ENCODE peak calls at places on chromosomes 7 and 10, in ten cellular contexts. One of them, this sample, is unnamed.

GRCh38 chr10:123665371-123666286 is 526 bp upstream of the GPR26 start:
- DNase-seq in central memory CD4-positive, alpha-beta T cell: no peak
- DNase-seq in lung: no peak
- DNase-seq in astrocyte of the cerebellum: no peak
- DNase-seq in CD8-positive, alpha-beta T cell: no peak
- DNase-seq in A549: no peak
- DNase-seq in fibroblast of mammary gland: no peak
- DNase-seq in small intestine: no peak
- DNase-seq in aorta: no peak
- DNase-seq in cardiac muscle cell: no peak
- DNase-seq in this sample: no peak

GRCh38 chr7:77837966-77838365 is 39.4 kb downstream of the PHTF2 start:
- DNase-seq in central memory CD4-positive, alpha-beta T cell: no peak
- DNase-seq in lung: no peak
- DNase-seq in astrocyte of the cerebellum: no peak
- DNase-seq in CD8-positive, alpha-beta T cell: no peak
- DNase-seq in A549: no peak
- DNase-seq in fibroblast of mammary gland: no peak
- DNase-seq in small intestine: peak; percentile 32
- DNase-seq in aorta: no peak
- DNase-seq in cardiac muscle cell: no peak
- DNase-seq in this sample: no peak

GRCh38 chr7:38506004-38506403 is 125.2 kb downstream of the AMPH start:
- DNase-seq in central memory CD4-positive, alpha-beta T cell: no peak
- DNase-seq in lung: no peak
- DNase-seq in astrocyte of the cerebellum: no peak
- DNase-seq in CD8-positive, alpha-beta T cell: no peak
- DNase-seq in A549: no peak
- DNase-seq in fibroblast of mammary gland: peak; percentile 52
- DNase-seq in small intestine: no peak
- DNase-seq in aorta: no peak
- DNase-seq in cardiac muscle cell: no peak
- DNase-seq in this sample: no peak

GRCh38 chr10:28263136-28263857 is 39.6 kb downstream of the MPP7 start:
- DNase-seq in central memory CD4-positive, alpha-beta T cell: no peak
- DNase-seq in lung: peak; percentile 60
- DNase-seq in astrocyte of the cerebellum: no peak
- DNase-seq in CD8-positive, alpha-beta T cell: no peak
- DNase-seq in A549: no peak
- DNase-seq in fibroblast of mammary gland: no peak
- DNase-seq in small intestine: no peak
- DNase-seq in aorta: peak; percentile 83
- DNase-seq in cardiac muscle cell: no peak
- DNase-seq in this sample: no peak

GRCh38 chr10:22674215-22674930 is 40.0 kb downstream of the PIP4K2A start:
- DNase-seq in central memory CD4-positive, alpha-beta T cell: no peak
- DNase-seq in lung: no peak
- DNase-seq in astrocyte of the cerebellum: no peak
- DNase-seq in CD8-positive, alpha-beta T cell: no peak
- DNase-seq in A549: no peak
- DNase-seq in fibroblast of mammary gland: peak; percentile 42
- DNase-seq in small intestine: no peak
- DNase-seq in aorta: no peak
- DNase-seq in cardiac muscle cell: no peak
- DNase-seq in this sample: no peak

GRCh38 chr7:144606231-144606630 is 202.7 kb upstream of the NOBOX start:
- DNase-seq in central memory CD4-positive, alpha-beta T cell: no peak
- DNase-seq in lung: no peak
- DNase-seq in astrocyte of the cerebellum: no peak
- DNase-seq in CD8-positive, alpha-beta T cell: no peak
- DNase-seq in A549: no peak
- DNase-seq in fibroblast of mammary gland: no peak
- DNase-seq in small intestine: no peak
- DNase-seq in aorta: no peak
- DNase-seq in cardiac muscle cell: no peak
- DNase-seq in this sample: no peak

GRCh38 chr7:1804310-1804709 is 134.2 kb downstream of the ELFN1 start:
- DNase-seq in central memory CD4-positive, alpha-beta T cell: no peak
- DNase-seq in lung: no peak
- DNase-seq in astrocyte of the cerebellum: no peak
- DNase-seq in CD8-positive, alpha-beta T cell: no peak
- DNase-seq in A549: no peak
- DNase-seq in fibroblast of mammary gland: no peak
- DNase-seq in small intestine: no peak
- DNase-seq in aorta: peak; percentile 44
- DNase-seq in cardiac muscle cell: no peak
- DNase-seq in this sample: no peak

GRCh38 chr10:22017283-22018020 is 13.9 kb upstream of the DNAJC1 start:
- DNase-seq in central memory CD4-positive, alpha-beta T cell: no peak
- DNase-seq in lung: no peak
- DNase-seq in astrocyte of the cerebellum: no peak
- DNase-seq in CD8-positive, alpha-beta T cell: no peak
- DNase-seq in A549: no peak
- DNase-seq in fibroblast of mammary gland: peak; percentile 17
- DNase-seq in small intestine: no peak
- DNase-seq in aorta: no peak
- DNase-seq in cardiac muscle cell: no peak
- DNase-seq in this sample: no peak

GRCh38 chr7:157525501-157525915 is 188.7 kb downstream of the DNAJB6 start:
- DNase-seq in central memory CD4-positive, alpha-beta T cell: no peak
- DNase-seq in lung: no peak
- DNase-seq in astrocyte of the cerebellum: no peak
- DNase-seq in CD8-positive, alpha-beta T cell: no peak
- DNase-seq in A549: peak; percentile 58
- DNase-seq in fibroblast of mammary gland: no peak
- DNase-seq in small intestine: no peak
- DNase-seq in aorta: no peak
- DNase-seq in cardiac muscle cell: no peak
- DNase-seq in this sample: no peak

GRCh38 chr7:157411580-157411979 is 74.8 kb downstream of the DNAJB6 start:
- DNase-seq in central memory CD4-positive, alpha-beta T cell: peak; percentile 70
- DNase-seq in lung: no peak
- DNase-seq in astrocyte of the cerebellum: no peak
- DNase-seq in CD8-positive, alpha-beta T cell: peak; percentile 22
- DNase-seq in A549: no peak
- DNase-seq in fibroblast of mammary gland: no peak
- DNase-seq in small intestine: no peak
- DNase-seq in aorta: peak; percentile 63
- DNase-seq in cardiac muscle cell: no peak
- DNase-seq in this sample: no peak

GRCh38 chr7:66503036-66503370 is 125.7 kb upstream of the KCTD7 start:
- DNase-seq in central memory CD4-positive, alpha-beta T cell: no peak
- DNase-seq in lung: no peak
- DNase-seq in astrocyte of the cerebellum: no peak
- DNase-seq in CD8-positive, alpha-beta T cell: no peak
- DNase-seq in A549: no peak
- DNase-seq in fibroblast of mammary gland: no peak
- DNase-seq in small intestine: no peak
- DNase-seq in aorta: peak; percentile 63
- DNase-seq in cardiac muscle cell: no peak
- DNase-seq in this sample: no peak

GRCh38 chr7:76280408-76280807 is 22.1 kb upstream of the HSPB1 start:
- DNase-seq in central memory CD4-positive, alpha-beta T cell: no peak
- DNase-seq in lung: no peak
- DNase-seq in astrocyte of the cerebellum: no peak
- DNase-seq in CD8-positive, alpha-beta T cell: no peak
- DNase-seq in A549: no peak
- DNase-seq in fibroblast of mammary gland: no peak
- DNase-seq in small intestine: no peak
- DNase-seq in aorta: peak; percentile 73
- DNase-seq in cardiac muscle cell: no peak
- DNase-seq in this sample: no peak

GRCh38 chr7:37947138-37947839 is 26.8 kb downstream of the EPDR1 start:
- DNase-seq in central memory CD4-positive, alpha-beta T cell: no peak
- DNase-seq in lung: no peak
- DNase-seq in astrocyte of the cerebellum: no peak
- DNase-seq in CD8-positive, alpha-beta T cell: no peak
- DNase-seq in A549: no peak
- DNase-seq in fibroblast of mammary gland: no peak
- DNase-seq in small intestine: no peak
- DNase-seq in aorta: no peak
- DNase-seq in cardiac muscle cell: peak; percentile 78
- DNase-seq in this sample: no peak